ENCODE peak calls at places on chromosomes 16 and 17, in six cellular contexts. I is breast epithelium; M is CD8-positive, alpha-beta T cell; B is hepatocyte; A is lung; R is OCI-LY7. G is an unnamed sample.

GRCh38 chr16:4347765-4348509 is 3.2 kb downstream of the PAM16 start:
- DNase-seq in M (no peak), B (no peak), I (no peak), R (no peak), A (peak), G (no peak)

GRCh38 chr17:77366558-77367245 is 225.9 kb downstream of the SEC14L1 start:
- DNase-seq in A (no peak), B (peak), I (no peak), R (peak), M (no peak), G (peak)

GRCh38 chr17:63622571-63623390 is 564 bp downstream of the MAP3K3 start:
- DNase-seq in A (peak), R (peak), M (peak), I (peak), B (peak), G (peak)

GRCh38 chr16:23987443-23987842 is 151.7 kb downstream of the PRKCB start:
- DNase-seq in B (no peak), A (no peak), M (no peak), R (peak), I (no peak), G (no peak)

GRCh38 chr17:81033535-81034167 is 1.3 kb upstream of the BAIAP2 start:
- DNase-seq in R (no peak), I (no peak), A (no peak), M (no peak), B (no peak), G (no peak)

GRCh38 chr17:3738562-3739295 is 15.0 kb downstream of the HASPIN start:
- DNase-seq in R (peak), B (peak), M (peak), A (peak), I (no peak), G (no peak)

GRCh38 chr16:87185313-87185712 is 131.9 kb downstream of the C16orf95 start:
- DNase-seq in A (no peak), R (no peak), B (no peak), I (no peak), M (no peak), G (no peak)

GRCh38 chr16:87395181-87395842 is 3.2 kb downstream of the MAP1LC3B start:
- DNase-seq in A (no peak), I (peak), M (no peak), R (no peak), B (no peak), G (no peak)

GRCh38 chr16:86015606-86016005 is 116.6 kb downstream of the IRF8 start:
- DNase-seq in A (no peak), I (no peak), M (no peak), R (no peak), B (no peak), G (no peak)

GRCh38 chr17:5535436-5535835 is 48.9 kb downstream of the NLRP1 start:
- DNase-seq in A (no peak), R (no peak), I (no peak), B (no peak), M (no peak), G (no peak)

GRCh38 chr17:70629902-70630301 is 460.6 kb downstream of the KCNJ2 start:
- DNase-seq in B (no peak), A (no peak), M (no peak), I (no peak), R (peak), G (no peak)

GRCh38 chr16:1859650-1860049 is 12.3 kb downstream of the MEIOB start:
- DNase-seq in R (no peak), A (peak), B (no peak), I (no peak), M (no peak), G (no peak)

GRCh38 chr17:70804161-70804560 is 634.8 kb downstream of the KCNJ2 start:
- DNase-seq in B (no peak), A (no peak), I (no peak), M (no peak), R (no peak), G (no peak)

GRCh38 chr17:52660692-52661091 is 502.2 kb upstream of the CA10 start:
- DNase-seq in B (no peak), I (no peak), A (no peak), M (no peak), R (no peak), G (no peak)

GRCh38 chr16:11707679-11708197 is 34.9 kb downstream of the TXNDC11 start:
- DNase-seq in R (no peak), M (no peak), B (no peak), A (no peak), I (no peak), G (no peak)

GRCh38 chr17:177155-177554 is 4.3 kb downstream of the DOC2B start:
- DNase-seq in A (no peak), I (no peak), M (no peak), B (no peak), R (no peak), G (no peak)

GRCh38 chr17:59154335-59154720 is 658 bp downstream of the SKA2 start:
- DNase-seq in A (peak), B (peak), R (peak), M (peak), I (no peak), G (peak)

GRCh38 chr17:82450357-82451106 is at the start of gene CYBC1:
- DNase-seq in A (peak), B (peak), I (peak), M (peak), R (peak), G (peak)

GRCh38 chr17:37191219-37191618 is 184.6 kb upstream of the C17orf78 start:
- DNase-seq in B (no peak), A (no peak), I (no peak), M (no peak), R (no peak), G (peak)

GRCh38 chr17:4914009-4914408 is 11.1 kb upstream of the CHRNE start:
- DNase-seq in A (no peak), B (no peak), I (no peak), M (no peak), R (no peak), G (no peak)

GRCh38 chr16:17154981-17155380 is 315.8 kb downstream of the XYLT1 start:
- DNase-seq in I (no peak), R (no peak), M (no peak), A (no peak), B (no peak), G (no peak)

GRCh38 chr16:87806608-87807546 is 41.1 kb upstream of the KLHDC4 start:
- DNase-seq in A (peak), I (no peak), R (peak), M (peak), B (peak), G (peak)

GRCh38 chr17:39962642-39963220 is at the start of gene GSDMA:
- DNase-seq in I (no peak), R (peak), M (no peak), A (no peak), B (no peak), G (no peak)

GRCh38 chr16:28863929-28864886 is 565 bp downstream of the SH2B1 start:
- DNase-seq in I (no peak), R (no peak), B (peak), A (no peak), M (no peak), G (peak)

GRCh38 chr17:2844386-2844785 is 48.1 kb downstream of the RAP1GAP2 start:
- DNase-seq in A (no peak), B (peak), R (no peak), M (no peak), I (no peak), G (no peak)

GRCh38 chr16:50819706-50820105 is 77.8 kb downstream of the CYLD start:
- DNase-seq in M (no peak), B (no peak), A (no peak), R (no peak), I (no peak), G (no peak)

GRCh38 chr17:4583796-4584124 is 569 bp upstream of the SMTNL2 start:
- DNase-seq in B (peak), I (no peak), M (no peak), R (peak), A (no peak), G (no peak)

GRCh38 chr17:39804839-39805238 is 59.3 kb downstream of the IKZF3 start:
- DNase-seq in B (no peak), R (no peak), I (no peak), A (no peak), M (no peak), G (no peak)

GRCh38 chr17:7721612-7722011 is 4.1 kb downstream of the DNAH2 start:
- DNase-seq in B (no peak), A (no peak), M (no peak), I (no peak), R (no peak), G (no peak)

GRCh38 chr16:49546059-49546458 is 172.5 kb downstream of the C16orf78 start:
- DNase-seq in M (no peak), I (no peak), R (no peak), A (no peak), B (no peak), G (no peak)

GRCh38 chr17:63696381-63696961 is 3.5 kb downstream of the LIMD2 start:
- DNase-seq in M (peak), B (no peak), A (no peak), R (peak), I (no peak), G (no peak)

GRCh38 chr17:57443781-57444180 is 187.5 kb downstream of the MSI2 start:
- DNase-seq in M (no peak), I (no peak), A (no peak), R (no peak), B (no peak), G (no peak)

GRCh38 chr16:71448274-71448866 is 6.5 kb upstream of the TLE7 start:
- DNase-seq in I (no peak), R (no peak), B (no peak), A (no peak), M (no peak), G (no peak)

GRCh38 chr16:29699324-29700219 is 20.6 kb downstream of the QPRT start:
- DNase-seq in B (no peak), R (no peak), A (no peak), M (no peak), I (no peak), G (no peak)

GRCh38 chr16:17070882-17071592 is 399.7 kb downstream of the XYLT1 start:
- DNase-seq in B (peak), A (no peak), R (peak), M (peak), I (no peak), G (no peak)

GRCh38 chr17:77311371-77311981 is 170.7 kb downstream of the SEC14L1 start:
- DNase-seq in I (no peak), B (no peak), M (no peak), R (peak), A (no peak), G (no peak)

GRCh38 chr16:79599256-79599836 is 1.2 kb downstream of the MAF start:
- DNase-seq in R (no peak), B (peak), I (no peak), M (no peak), A (no peak), G (no peak)

GRCh38 chr16:79598341-79599181 is 2.0 kb downstream of the MAF start:
- DNase-seq in R (no peak), A (peak), I (peak), M (peak), B (peak), G (peak)

GRCh38 chr16:79597277-79597676 is 3.3 kb downstream of the MAF start:
- DNase-seq in R (no peak), I (no peak), B (no peak), A (no peak), M (no peak), G (no peak)

GRCh38 chr16:79595916-79596450 is 4.6 kb downstream of the MAF start:
- DNase-seq in B (no peak), I (no peak), R (no peak), A (no peak), M (no peak), G (no peak)

GRCh38 chr16:79597775-79598174 is 2.8 kb downstream of the MAF start:
- DNase-seq in B (no peak), A (no peak), I (no peak), M (no peak), R (no peak), G (no peak)
- H3K4me3 ChIP-seq in B (peak), A (peak), I (peak), M (no peak), R (no peak), G (peak)

GRCh38 chr17:30454635-30455034 is 22.6 kb upstream of the GOSR1 start:
- DNase-seq in I (no peak), R (peak), A (no peak), M (no peak), B (no peak), G (no peak)

GRCh38 chr17:30449480-30449879 is 27.7 kb upstream of the GOSR1 start:
- DNase-seq in M (no peak), B (no peak), A (no peak), I (no peak), R (no peak), G (no peak)

GRCh38 chr17:30450125-30451027 is 26.8 kb upstream of the GOSR1 start:
- DNase-seq in A (no peak), R (no peak), B (peak), M (no peak), I (no peak), G (peak)
- H3K27ac ChIP-seq in A (no peak), R (no peak), B (peak), M (no peak), I (no peak), G (no peak)

GRCh38 chr17:74444406-74444805 is 12.5 kb downstream of the GPRC5C start:
- DNase-seq in M (no peak), B (no peak), I (no peak), A (no peak), R (no peak), G (no peak)

GRCh38 chr17:74442670-74443515 is 11.0 kb downstream of the GPRC5C start:
- DNase-seq in R (peak), M (no peak), A (peak), I (peak), B (peak), G (no peak)

GRCh38 chr17:74443516-74444296 is 11.8 kb downstream of the GPRC5C start:
- DNase-seq in A (no peak), B (no peak), M (no peak), I (no peak), R (no peak), G (no peak)

GRCh38 chr17:74441537-74441936 is 9.6 kb downstream of the GPRC5C start:
- DNase-seq in R (no peak), M (no peak), I (no peak), B (no peak), A (no peak), G (no peak)

GRCh38 chr17:74442291-74442669 is 10.4 kb downstream of the GPRC5C start:
- DNase-seq in A (no peak), I (no peak), B (no peak), R (no peak), M (no peak), G (no peak)
- H3K4me3 ChIP-seq in A (no peak), I (peak), B (no peak), R (peak), M (no peak), G (no peak)

GRCh38 chr16:66961065-66961744 is at the start of gene CES3:
- DNase-seq in M (peak), R (peak), A (peak), I (no peak), B (peak), G (peak)
- H3K27ac ChIP-seq in M (no peak), R (no peak), A (no peak), I (peak), B (no peak), G (no peak)

GRCh38 chr16:56626685-56627084 is 1.1 kb downstream of the MT1E start:
- DNase-seq in A (no peak), M (no peak), R (no peak), B (no peak), I (no peak), G (no peak)
- H3K4me3 ChIP-seq in A (peak), M (no peak), R (no peak), B (no peak), I (peak), G (peak)

DNA sequence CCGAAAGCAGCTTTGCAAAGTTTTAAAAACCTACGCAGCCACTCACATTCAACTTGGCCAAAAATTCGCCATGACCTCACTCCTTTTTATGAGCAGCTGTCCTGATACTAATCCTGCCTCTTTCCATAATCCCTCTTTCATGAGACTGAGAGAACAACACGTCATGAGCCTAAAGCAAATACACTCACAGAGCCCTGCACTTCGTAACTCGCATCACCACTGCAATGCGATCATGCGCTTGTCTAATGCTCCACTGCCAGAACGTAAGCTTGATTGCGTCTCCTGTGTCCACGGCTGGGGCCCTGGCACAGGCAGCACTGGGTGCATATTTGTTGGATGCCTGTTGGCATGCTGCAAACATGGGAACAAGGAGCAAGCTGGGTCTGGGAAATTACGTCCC is 36.2 kb downstream of the CDRT4 start:
- DNase-seq in R (no peak), A (no peak), M (no peak), I (no peak), B (peak), G (no peak)
- H3K27ac ChIP-seq in R (no peak), A (no peak), M (no peak), I (no peak), B (peak), G (no peak)

GRCh38 chr17:44323359-44324091 is 1.1 kb downstream of the SLC25A39 start:
- DNase-seq in M (no peak), R (no peak), I (no peak), B (no peak), A (no peak), G (no peak)
- H3K4me3 ChIP-seq in M (peak), R (peak), I (peak), B (peak), A (peak), G (peak)

GRCh38 chr16:3134338-3135119 is at the start of gene ZNF213:
- DNase-seq in I (peak), R (peak), A (peak), B (peak), M (peak), G (peak)

GRCh38 chr16:3123986-3124886 is 10.6 kb upstream of the ZNF213 start:
- DNase-seq in R (peak), B (peak), I (peak), M (peak), A (peak), G (peak)

GRCh38 chr16:3127745-3128144 is 7.1 kb upstream of the ZNF213 start:
- DNase-seq in A (no peak), I (no peak), B (no peak), R (no peak), M (no peak), G (no peak)

GRCh38 chr16:3131755-3132377 is 3.0 kb upstream of the ZNF213 start:
- DNase-seq in I (no peak), A (no peak), M (peak), B (peak), R (peak), G (peak)

DNA sequence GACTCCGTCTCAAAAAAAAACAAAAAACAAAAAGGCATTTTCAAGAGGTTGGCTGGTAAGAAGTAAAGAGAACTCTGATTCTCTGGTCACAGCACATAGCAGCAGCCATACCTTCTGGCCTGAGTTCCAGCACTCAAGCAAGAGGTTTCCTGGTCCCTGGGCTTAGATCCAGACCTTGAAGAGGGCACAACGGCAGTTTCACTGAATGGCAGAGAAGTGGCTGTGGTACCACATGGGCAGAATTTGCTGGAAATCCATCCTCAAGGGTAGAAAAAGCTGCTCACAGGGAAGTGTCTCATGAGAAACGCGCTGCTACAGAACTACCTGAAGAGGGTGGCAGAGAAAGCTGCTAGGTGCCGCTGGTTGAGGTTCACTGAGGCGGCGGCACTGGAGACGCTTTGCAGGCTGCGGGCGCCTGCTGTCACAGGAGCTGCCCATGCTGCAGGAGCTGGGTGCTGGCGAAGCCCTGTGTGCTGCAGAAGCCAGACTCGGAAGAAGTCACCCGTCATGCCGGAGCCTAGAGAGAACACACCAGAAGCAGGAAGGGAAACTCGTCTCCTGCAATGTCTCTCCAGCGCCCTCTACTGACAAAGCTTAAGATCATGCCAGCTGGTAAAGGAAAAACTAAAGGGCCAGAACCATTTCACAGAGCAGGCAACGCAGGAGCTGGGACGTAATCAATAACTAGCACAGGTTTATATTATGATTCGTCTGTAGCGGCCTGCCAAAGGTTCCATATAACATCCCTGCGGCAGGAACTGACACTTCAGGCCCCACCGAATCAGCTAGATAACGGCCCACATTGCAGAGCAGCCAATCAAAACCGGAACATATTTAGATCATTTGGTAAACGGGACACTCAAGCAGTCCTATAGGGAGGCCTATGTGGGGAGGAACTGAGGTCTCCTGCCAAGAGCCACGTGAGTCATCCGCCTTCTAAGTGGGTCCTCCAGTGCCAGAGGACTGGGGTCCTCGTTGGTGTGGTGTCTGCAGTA is 5.4 kb upstream of the ZNF213 start:
- DNase-seq in M (peak), R (peak), A (peak), I (no peak), B (peak), G (peak)
- H3K27ac ChIP-seq in M (peak), R (peak), A (peak), I (peak), B (peak), G (no peak)

DNA sequence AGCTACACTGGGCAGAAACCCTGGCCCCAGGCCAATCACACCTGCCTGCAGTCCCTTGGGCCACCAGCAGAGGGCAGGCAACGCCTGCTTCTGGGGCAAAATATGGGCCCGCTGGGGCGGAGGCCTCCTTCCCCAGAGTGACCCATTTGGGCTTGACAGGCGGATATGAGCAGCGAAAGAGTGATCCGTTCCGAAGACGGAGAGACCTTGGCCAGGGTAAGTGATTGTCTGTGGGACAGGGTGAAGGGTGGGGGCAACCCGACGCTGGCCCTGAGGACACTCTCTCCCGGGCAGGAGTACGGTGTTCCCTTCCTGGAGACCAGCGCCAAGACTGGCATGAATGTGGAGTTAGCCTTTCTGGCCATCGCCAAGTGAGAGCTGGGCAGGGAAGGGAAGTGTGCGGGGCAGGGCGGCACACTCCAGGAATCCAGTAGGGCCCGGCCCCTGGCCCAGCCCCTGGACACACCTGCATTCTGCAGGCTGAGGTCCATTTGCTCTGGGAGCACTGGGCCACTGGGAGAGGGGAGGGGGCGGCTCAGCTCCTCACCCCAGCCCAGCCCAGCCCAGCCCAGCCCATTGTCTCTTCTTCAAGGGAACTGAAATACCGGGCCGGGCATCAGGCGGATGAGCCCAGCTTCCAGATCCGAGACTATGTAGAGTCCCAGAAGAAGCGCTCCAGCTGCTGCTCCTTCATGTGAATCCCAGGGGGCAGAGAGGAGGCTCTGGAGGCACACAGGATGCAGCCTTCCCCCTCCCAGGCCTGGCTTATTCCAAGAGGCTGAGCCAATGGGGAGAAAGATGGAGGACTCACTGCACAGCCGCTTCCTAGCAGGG is 3.5 kb upstream of the NHERF1 start:
- DNase-seq in A (peak), M (peak), R (peak), B (peak), I (peak), G (peak)
- H3K4me3 ChIP-seq in A (no peak), M (no peak), R (no peak), B (no peak), I (peak), G (no peak)